ENCODE peak calls at places on chromosomes 3 and 15, in four cellular contexts. O is CD4-positive, alpha-beta T cell; Q is omental fat pad; L is cardiac fibroblast. G is an unnamed sample.

GRCh38 chr3:157115069-157116006 is 44.6 kb downstream of the CCNL1 start:
- DNase-seq in L (peak), O (no peak), Q (no peak), G (no peak)

GRCh38 chr15:82833283-82833682 is 23.9 kb downstream of the WHAMM start:
- DNase-seq in L (no peak), Q (no peak), O (no peak), G (no peak)

GRCh38 chr3:195873281-195873887 is 35.0 kb downstream of the TNK2 start:
- DNase-seq in Q (no peak), L (no peak), O (no peak), G (no peak)

GRCh38 chr3:185824051-185824466 is 783 bp downstream of the IGF2BP2 start:
- DNase-seq in O (no peak), Q (no peak), L (peak), G (peak)

GRCh38 chr15:44435893-44436667 is 8.7 kb downstream of the CTDSPL2 start:
- DNase-seq in O (no peak), Q (no peak), L (peak), G (no peak)

GRCh38 chr3:147159141-147159540 is 247.2 kb downstream of the ZIC4 start:
- DNase-seq in O (no peak), Q (no peak), L (no peak), G (no peak)

GRCh38 chr15:75437721-75438120 is 13.8 kb downstream of the SIN3A start:
- DNase-seq in Q (no peak), L (no peak), O (no peak), G (no peak)

GRCh38 chr15:93829115-93829849 is 402.1 kb upstream of the MCTP2 start:
- DNase-seq in O (no peak), Q (no peak), L (peak), G (no peak)

GRCh38 chr3:43584043-43584826 is 37.6 kb downstream of the ANO10 start:
- DNase-seq in Q (no peak), L (peak), O (no peak), G (no peak)

GRCh38 chr3:190345027-190345821 is 23.0 kb upstream of the CLDN1 start:
- DNase-seq in L (peak), O (no peak), Q (no peak), G (no peak)

GRCh38 chr3:14900881-14901873 is 46.2 kb upstream of the NR2C2 start:
- DNase-seq in Q (no peak), L (no peak), O (no peak), G (no peak)

GRCh38 chr3:21789730-21790129 is 38.7 kb upstream of the ZNF385D start:
- DNase-seq in O (no peak), Q (no peak), L (no peak), G (no peak)

GRCh38 chr3:122936986-122937385 is 90.6 kb downstream of the SEMA5B start:
- DNase-seq in O (no peak), L (no peak), Q (no peak), G (no peak)

GRCh38 chr3:120177907-120178306 is 83.7 kb upstream of the GSK3B start:
- DNase-seq in Q (no peak), L (peak), O (no peak), G (no peak)

GRCh38 chr3:48697952-48698351 is 12.2 kb upstream of the NCKIPSD start:
- DNase-seq in O (no peak), Q (no peak), L (no peak), G (no peak)
- TF ChIP-seq CTCF in O (no peak), Q (no peak), L (no peak), G (no peak)

DNA sequence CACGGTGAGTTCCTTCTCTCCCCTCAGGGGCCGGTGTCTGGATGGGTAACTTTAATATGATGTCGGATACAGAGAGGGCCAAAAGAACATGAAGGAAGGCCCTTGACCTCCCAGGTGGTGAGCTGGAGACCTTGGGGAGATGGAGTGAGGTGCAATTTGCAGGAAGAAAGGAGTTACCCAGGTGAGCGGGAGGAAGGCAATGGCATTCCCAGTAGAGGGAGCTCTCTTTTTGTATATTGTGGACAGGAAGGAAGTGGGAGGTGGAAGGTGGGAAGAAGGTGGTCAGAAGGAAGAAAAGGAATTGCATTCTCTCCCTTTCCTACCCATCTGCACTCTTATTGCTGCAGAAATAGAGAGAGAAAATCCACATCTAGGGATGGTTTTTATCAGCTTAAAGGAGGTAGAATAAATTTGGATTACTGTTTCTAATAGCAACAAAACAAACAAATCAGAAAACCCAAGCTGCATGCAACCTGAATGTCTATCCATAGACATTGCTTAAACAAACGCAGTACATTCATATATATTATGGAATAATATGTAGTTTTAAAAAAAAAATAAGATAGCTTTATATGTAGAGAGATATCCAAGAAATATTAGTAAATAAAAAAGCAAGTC is 169.0 kb upstream of the TSC22D2 start:
- DNase-seq in Q (no peak), O (no peak), L (no peak), G (no peak)
- TF ChIP-seq CTCF in Q (no peak), O (no peak), L (peak), G (no peak)

GRCh38 chr15:100570735-100571363 is 31.1 kb downstream of the LINS1 start:
- DNase-seq in Q (no peak), O (no peak), L (no peak), G (no peak)
- TF ChIP-seq CTCF in Q (no peak), O (no peak), L (no peak), G (no peak)

GRCh38 chr3:71398157-71398836 is 185.2 kb downstream of the FOXP1 start:
- DNase-seq in L (no peak), Q (no peak), O (no peak), G (no peak)

GRCh38 chr3:71395927-71396695 is 187.4 kb downstream of the FOXP1 start:
- DNase-seq in L (peak), Q (no peak), O (no peak), G (no peak)

GRCh38 chr3:71395470-71395869 is 188.1 kb downstream of the FOXP1 start:
- DNase-seq in Q (no peak), O (no peak), L (no peak), G (no peak)

GRCh38 chr3:71399478-71399877 is 184.1 kb downstream of the FOXP1 start:
- DNase-seq in L (no peak), Q (no peak), O (no peak), G (no peak)

DNA sequence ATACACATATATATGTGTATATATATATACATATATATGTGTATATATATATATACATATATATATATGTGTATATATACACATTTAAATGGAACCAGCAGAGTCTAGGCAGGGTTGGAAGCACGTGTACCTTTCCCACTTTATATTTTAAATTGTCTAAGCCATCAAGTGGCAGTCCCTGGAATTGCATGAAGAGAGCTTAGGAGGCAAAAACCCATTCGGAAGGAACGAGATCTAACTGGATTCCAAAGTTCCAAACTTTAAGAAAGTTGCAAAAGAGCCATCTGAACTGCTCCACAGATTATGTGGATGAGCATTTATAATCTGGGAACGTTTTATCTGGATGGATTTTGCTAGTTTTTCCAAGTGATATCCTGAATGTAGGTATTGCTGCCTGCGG is 186.5 kb downstream of the FOXP1 start:
- DNase-seq in L (peak), O (no peak), Q (no peak), G (no peak)
- TF ChIP-seq CTCF in L (peak), O (peak), Q (no peak), G (peak)

GRCh38 chr3:140922634-140923033 is 19.0 kb upstream of the SLC25A36 start:
- DNase-seq in O (no peak), Q (no peak), L (peak), G (no peak)
- TF ChIP-seq CTCF in O (peak), Q (no peak), L (peak), G (no peak)

DNA sequence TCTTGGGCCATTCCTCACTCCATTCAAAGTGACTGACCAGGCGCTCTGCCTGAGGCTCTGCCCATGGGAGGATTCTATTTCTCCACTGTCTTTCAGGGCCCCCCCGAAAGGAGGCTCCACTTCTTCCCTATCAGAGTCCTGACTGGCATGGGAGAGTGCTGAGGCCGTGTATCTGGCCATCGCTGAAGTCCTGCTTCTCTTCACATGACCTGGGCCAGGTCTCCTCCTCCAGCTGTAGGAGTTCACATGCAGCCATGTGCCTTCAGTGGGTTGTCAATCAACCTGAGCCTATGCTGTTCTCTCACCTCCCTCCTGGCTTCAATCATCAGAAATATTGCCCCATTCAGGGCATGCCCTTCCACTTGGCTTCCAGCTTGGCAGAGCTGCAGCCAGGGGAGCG is 12.8 kb upstream of the APBA2 start:
- DNase-seq in Q (no peak), L (no peak), O (no peak), G (no peak)
- TF ChIP-seq CTCF in Q (no peak), L (no peak), O (no peak), G (no peak)

GRCh38 chr3:130826516-130826915 is 67.4 kb upstream of the ATP2C1 start:
- DNase-seq in O (no peak), L (no peak), Q (no peak), G (no peak)
- TF ChIP-seq CTCF in O (no peak), L (no peak), Q (no peak), G (no peak)

GRCh38 chr15:63698731-63699130 is 101.5 kb downstream of the FBXL22 start:
- DNase-seq in Q (no peak), O (no peak), L (peak), G (no peak)
- TF ChIP-seq CTCF in Q (no peak), O (no peak), L (no peak), G (no peak)

DNA sequence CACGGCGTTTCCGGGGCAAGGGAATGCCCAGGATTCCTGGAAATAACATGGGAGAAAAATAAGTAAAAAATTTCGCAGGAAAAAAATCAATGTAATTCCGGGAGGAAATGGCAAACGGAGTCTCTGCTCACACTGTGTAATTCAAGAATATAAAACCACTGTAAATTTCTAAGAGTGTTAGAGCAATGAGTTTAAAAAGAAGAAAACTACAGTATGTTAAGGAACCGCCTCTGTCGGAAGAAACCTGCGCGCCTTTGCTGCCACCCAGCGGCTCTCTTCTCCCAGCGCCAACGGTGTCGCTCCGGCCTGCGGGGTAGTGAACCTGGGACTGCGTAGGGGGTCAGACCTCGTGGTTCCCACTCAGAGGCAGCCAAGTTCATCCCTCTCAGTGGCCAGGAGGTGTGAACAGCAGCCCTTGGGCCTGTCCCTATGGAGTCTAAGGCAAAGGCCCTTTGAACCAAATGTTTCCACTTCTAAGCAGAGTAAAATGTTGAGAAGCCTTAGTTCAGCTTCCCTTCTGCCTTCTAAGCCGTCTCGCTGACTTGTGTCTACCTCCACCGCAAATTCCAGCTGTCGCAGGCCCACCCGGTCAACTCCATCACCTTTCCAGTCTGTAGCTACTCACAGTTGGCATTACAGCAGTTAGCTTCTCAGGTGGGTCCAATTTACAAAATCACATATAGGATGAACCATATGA is 896 bp upstream of the RAB27A start:
- DNase-seq in Q (peak), L (peak), O (peak), G (peak)
- TF ChIP-seq CTCF in Q (peak), L (peak), O (peak), G (peak)